ENCODE peak calls at places on chromosomes 4 and X, in eight cellular contexts. G, Z, W, R, J, N, H and D are unnamed samples.

GRCh38 chrX:107627792-107628661 is at the start of gene PRPS1:
- DNase-seq in G (peak), Z (peak), W (peak), R (peak), J (peak), N (peak), H (peak), D (peak)

GRCh38 chr4:33911951-33912350 is 2332.4 kb downstream of the ARAP2 start:
- DNase-seq in G (no peak), Z (no peak), W (no peak), R (no peak), J (peak), N (no peak), H (no peak), D (no peak)

GRCh38 chr4:123158576-123158975 is 236.2 kb upstream of the NUDT6 start:
- DNase-seq in G (no peak), Z (no peak), W (no peak), R (no peak), J (no peak), N (no peak), H (no peak), D (no peak)

GRCh38 chr4:118345813-118346212 is 7.0 kb downstream of the PRSS12 start:
- DNase-seq in G (no peak), Z (no peak), W (no peak), R (no peak), J (no peak), N (no peak), H (no peak), D (no peak)

GRCh38 chr4:104901438-104901837 is 245.2 kb upstream of the TET2 start:
- DNase-seq in G (no peak), Z (no peak), W (no peak), R (no peak), J (peak), N (no peak), H (no peak), D (no peak)

GRCh38 chrX:132181364-132181763 is 37.9 kb downstream of the RAP2C start:
- DNase-seq in G (no peak), Z (no peak), W (no peak), R (no peak), J (no peak), N (no peak), H (no peak), D (no peak)

GRCh38 chr4:2742823-2743517 is 13.2 kb downstream of the TNIP2 start:
- DNase-seq in G (no peak), Z (no peak), W (no peak), R (no peak), J (no peak), N (no peak), H (no peak), D (no peak)

GRCh38 chr4:139676365-139676764 is 10.7 kb downstream of the MGST2 start:
- DNase-seq in G (no peak), Z (no peak), W (no peak), R (no peak), J (no peak), N (no peak), H (no peak), D (no peak)

GRCh38 chr4:16016536-16016935 is 53.6 kb upstream of the FGFBP2 start:
- DNase-seq in G (no peak), Z (no peak), W (no peak), R (no peak), J (no peak), N (no peak), H (no peak), D (no peak)

GRCh38 chr4:151801547-151802516 is 41.0 kb upstream of the GATB start:
- DNase-seq in G (peak), Z (no peak), W (peak), R (peak), J (peak), N (peak), H (peak), D (peak)

GRCh38 chr4:31059753-31060522 is 339.8 kb downstream of the PCDH7 start:
- DNase-seq in G (no peak), Z (no peak), W (no peak), R (no peak), J (peak), N (no peak), H (no peak), D (no peak)

GRCh38 chrX:68846536-68846935 is 17.7 kb downstream of the EFNB1 start:
- DNase-seq in G (no peak), Z (no peak), W (no peak), R (no peak), J (no peak), N (peak), H (no peak), D (no peak)

GRCh38 chrX:12975999-12976558 is 1.2 kb downstream of the TMSB4X start:
- DNase-seq in G (no peak), Z (no peak), W (no peak), R (no peak), J (peak), N (peak), H (peak), D (peak)

GRCh38 chr4:78244691-78245485 is 187.8 kb downstream of the FRAS1 start:
- DNase-seq in G (no peak), Z (no peak), W (no peak), R (no peak), J (no peak), N (no peak), H (no peak), D (no peak)

GRCh38 chr4:138053601-138054322 is 188.4 kb downstream of the SLC7A11 start:
- DNase-seq in G (no peak), Z (peak), W (peak), R (no peak), J (peak), N (no peak), H (no peak), D (no peak)

GRCh38 chr4:123977623-123978022 is 581.0 kb downstream of the SPRY1 start:
- DNase-seq in G (no peak), Z (no peak), W (no peak), R (no peak), J (no peak), N (no peak), H (no peak), D (no peak)

GRCh38 chr4:22986262-22986661 is 293.5 kb downstream of the GBA3 start:
- DNase-seq in G (no peak), Z (no peak), W (no peak), R (no peak), J (no peak), N (no peak), H (no peak), D (no peak)

GRCh38 chrX:47749185-47749967 is 87.3 kb upstream of the ZNF81 start:
- DNase-seq in G (no peak), Z (no peak), W (no peak), R (no peak), J (peak), N (no peak), H (no peak), D (no peak)

GRCh38 chrX:47831788-47832187 is 4.9 kb upstream of the ZNF81 start:
- DNase-seq in G (no peak), Z (no peak), W (no peak), R (peak), J (peak), N (peak), H (peak), D (peak)

GRCh38 chr4:128590034-128590740 is 219.3 kb upstream of the JADE1 start:
- DNase-seq in G (no peak), Z (no peak), W (no peak), R (no peak), J (no peak), N (no peak), H (no peak), D (no peak)

GRCh38 chrX:65488496-65488895 is 46.1 kb downstream of the LAS1L start:
- DNase-seq in G (no peak), Z (no peak), W (no peak), R (no peak), J (peak), N (no peak), H (no peak), D (no peak)

GRCh38 chr4:174086829-174087799 is 196.4 kb downstream of the FBXO8 start:
- DNase-seq in G (no peak), Z (no peak), W (no peak), R (no peak), J (no peak), N (no peak), H (no peak), D (no peak)

GRCh38 chrX:153766098-153766817 is 2.2 kb downstream of the PLXNB3 start:
- DNase-seq in G (no peak), Z (peak), W (peak), R (peak), J (peak), N (no peak), H (peak), D (peak)

GRCh38 chr4:128385683-128386304 is 98.2 kb upstream of the PGRMC2 start:
- DNase-seq in G (no peak), Z (peak), W (no peak), R (no peak), J (peak), N (no peak), H (no peak), D (no peak)

GRCh38 chrX:2159393-2159792 is 341.4 kb downstream of the DHRSX start:
- DNase-seq in G (no peak), Z (no peak), W (no peak), R (no peak), J (no peak), N (no peak), H (no peak), D (no peak)

GRCh38 chr4:7436256-7436655 is 1.5 kb upstream of the PSAPL1 start:
- DNase-seq in G (no peak), Z (no peak), W (no peak), R (no peak), J (no peak), N (no peak), H (no peak), D (no peak)

GRCh38 chr4:72084587-72085011 is 52.8 kb downstream of the NPFFR2 start:
- DNase-seq in G (no peak), Z (no peak), W (no peak), R (no peak), J (no peak), N (no peak), H (no peak), D (no peak)

GRCh38 chr4:173046144-173046543 is 122.5 kb upstream of the GALNT7 start:
- DNase-seq in G (no peak), Z (no peak), W (no peak), R (no peak), J (no peak), N (no peak), H (no peak), D (no peak)

GRCh38 chr4:54187148-54187547 is 41.9 kb upstream of the PDGFRA start:
- DNase-seq in G (no peak), Z (no peak), W (no peak), R (no peak), J (peak), N (no peak), H (no peak), D (no peak)

GRCh38 chr4:38396091-38396490 is 267.9 kb upstream of the KLF3 start:
- DNase-seq in G (no peak), Z (no peak), W (no peak), R (no peak), J (no peak), N (no peak), H (no peak), D (no peak)

GRCh38 chr4:142383800-142384470 is 462.2 kb downstream of the INPP4B start:
- DNase-seq in G (no peak), Z (no peak), W (no peak), R (no peak), J (no peak), N (no peak), H (no peak), D (no peak)

GRCh38 chr4:82213485-82214162 is 160.2 kb downstream of the HNRNPD start:
- DNase-seq in G (no peak), Z (no peak), W (no peak), R (no peak), J (no peak), N (no peak), H (no peak), D (no peak)

GRCh38 chrX:5242091-5242790 is 986.4 kb downstream of the NLGN4X start:
- DNase-seq in G (no peak), Z (no peak), W (no peak), R (no peak), J (no peak), N (peak), H (no peak), D (no peak)